ENCODE peak calls at places on chromosomes 1 and 21, in ten cellular contexts. F is upper lobe of right lung; W is choroid plexus epithelial cell; R is AG04450; L is adrenal gland; J is AG09319; K is GM23338; M is fibroblast of the aortic adventitia; Q is CD8-positive, alpha-beta T cell; P is pancreas. V is an unnamed sample.

GRCh38 chr1:193190096-193190744 is 3.8 kb upstream of the B3GALT2 start:
- DNase-seq in F (no peak), W (peak), R (no peak), L (no peak), J (no peak), K (no peak), M (peak), Q (no peak), P (no peak), V (peak)

GRCh38 chr1:59976194-59977074 is 49.9 kb upstream of the CYP2J2 start:
- DNase-seq in F (peak), W (peak), R (no peak), L (peak), J (no peak), K (peak), M (peak), Q (peak), P (peak), V (peak)

GRCh38 chr1:192546596-192547199 is 28.9 kb upstream of the RGS1 start:
- DNase-seq in F (no peak), W (peak), R (no peak), L (no peak), J (no peak), K (no peak), M (peak), Q (no peak), P (no peak), V (no peak)

GRCh38 chr1:169670836-169671235 is 40.6 kb downstream of the SELL start:
- DNase-seq in F (no peak), W (peak), R (no peak), L (no peak), J (no peak), K (no peak), M (no peak), Q (no peak), P (no peak), V (no peak)

GRCh38 chr1:99820546-99820945 is 29.6 kb upstream of the AGL start:
- DNase-seq in F (no peak), W (no peak), R (no peak), L (no peak), J (no peak), K (no peak), M (no peak), Q (no peak), P (no peak), V (no peak)

GRCh38 chr1:46202975-46203737 is at the start of gene LURAP1:
- DNase-seq in F (peak), W (peak), R (no peak), L (peak), J (peak), K (peak), M (peak), Q (peak), P (no peak), V (peak)

GRCh38 chr1:212396638-212397037 is 18.0 kb downstream of the PACC1 start:
- DNase-seq in F (no peak), W (peak), R (no peak), L (no peak), J (no peak), K (no peak), M (peak), Q (no peak), P (no peak), V (peak)

GRCh38 chr1:17967623-17968022 is 140.0 kb upstream of the IGSF21 start:
- DNase-seq in F (no peak), W (no peak), R (no peak), L (no peak), J (no peak), K (no peak), M (no peak), Q (no peak), P (no peak), V (no peak)

GRCh38 chr21:41583274-41583790 is 75.4 kb upstream of the TMPRSS2 start:
- DNase-seq in F (peak), W (peak), R (no peak), L (no peak), J (no peak), K (no peak), M (no peak), Q (no peak), P (peak), V (no peak)

GRCh38 chr1:156908541-156908940 is 11.9 kb upstream of the LRRC71 start:
- DNase-seq in F (no peak), W (no peak), R (no peak), L (no peak), J (no peak), K (no peak), M (no peak), Q (no peak), P (no peak), V (no peak)

GRCh38 chr21:35855463-35855862 is 204.9 kb downstream of the SETD4 start:
- DNase-seq in F (no peak), W (no peak), R (no peak), L (no peak), J (no peak), K (no peak), M (no peak), Q (no peak), P (no peak), V (no peak)

GRCh38 chr1:54390655-54391054 is 15.5 kb downstream of the SSBP3 start:
- DNase-seq in F (no peak), W (no peak), R (no peak), L (no peak), J (no peak), K (no peak), M (peak), Q (no peak), P (no peak), V (no peak)

GRCh38 chr1:55059302-55060132 is 20.2 kb downstream of the PCSK9 start:
- DNase-seq in F (no peak), W (no peak), R (no peak), L (no peak), J (no peak), K (no peak), M (no peak), Q (no peak), P (no peak), V (no peak)

GRCh38 chr1:200034821-200035396 is 7.4 kb downstream of the NR5A2 start:
- DNase-seq in F (no peak), W (no peak), R (no peak), L (no peak), J (no peak), K (peak), M (no peak), Q (no peak), P (no peak), V (no peak)

GRCh38 chr1:46166521-46167462 is 8.1 kb upstream of the TSPAN1 start:
- DNase-seq in F (peak), W (peak), R (no peak), L (no peak), J (no peak), K (peak), M (no peak), Q (peak), P (no peak), V (no peak)

GRCh38 chr1:10471411-10472219 is 714 bp downstream of the DFFA start:
- DNase-seq in F (no peak), W (peak), R (no peak), L (no peak), J (no peak), K (peak), M (peak), Q (no peak), P (no peak), V (no peak)

GRCh38 chr1:234707641-234708040 is 97.7 kb upstream of the IRF2BP2 start:
- DNase-seq in F (no peak), W (peak), R (no peak), L (no peak), J (no peak), K (no peak), M (peak), Q (no peak), P (no peak), V (peak)

GRCh38 chr1:43650306-43650941 is 475 bp downstream of the KDM4A start:
- DNase-seq in F (peak), W (peak), R (peak), L (peak), J (peak), K (peak), M (peak), Q (peak), P (peak), V (peak)

GRCh38 chr1:24635195-24635843 is 7.8 kb upstream of the SRRM1 start:
- DNase-seq in F (no peak), W (peak), R (peak), L (no peak), J (peak), K (peak), M (peak), Q (no peak), P (no peak), V (peak)
- TF ChIP-seq CTCF in F (peak), W (peak), R (peak), L (peak), J (peak), K (peak), M (peak), Q (peak), P (peak), V (peak)

GRCh38 chr1:95233737-95234493 is at the start of gene RWDD3:
- DNase-seq in F (peak), W (peak), R (peak), L (peak), J (peak), K (peak), M (peak), Q (peak), P (peak), V (peak)
- TF ChIP-seq CTCF in F (peak), W (peak), R (peak), L (peak), J (peak), K (peak), M (peak), Q (peak), P (peak), V (peak)

DNA sequence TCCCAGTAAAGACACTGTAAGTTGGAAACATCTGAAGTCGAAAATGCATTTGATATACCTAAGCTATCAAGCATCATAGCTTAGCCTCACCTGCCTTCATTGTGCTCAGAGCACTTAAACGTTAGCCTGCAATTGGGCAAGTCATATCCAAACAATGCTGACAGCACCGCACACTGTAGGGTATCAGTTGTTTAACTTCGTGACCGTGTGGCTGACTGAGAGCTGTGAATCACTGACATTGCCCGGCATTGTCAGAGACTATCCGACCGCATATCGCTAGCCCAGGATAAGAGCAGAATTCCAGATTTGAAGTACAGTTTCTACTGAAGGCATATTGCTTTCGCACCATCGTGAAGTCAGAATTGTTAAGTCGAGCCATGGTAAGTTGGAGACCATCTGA is 41.5 kb downstream of the GALNT2 start:
- DNase-seq in F (no peak), W (no peak), R (no peak), L (no peak), J (no peak), K (no peak), M (no peak), Q (no peak), P (no peak), V (no peak)
- TF ChIP-seq CTCF in F (no peak), W (no peak), R (no peak), L (no peak), J (no peak), K (no peak), M (no peak), Q (no peak), P (no peak), V (no peak)

GRCh38 chr1:9292361-9293240 is at the start of gene SPSB1:
- DNase-seq in F (peak), W (peak), R (no peak), L (peak), J (peak), K (peak), M (peak), Q (peak), P (peak), V (peak)
- TF ChIP-seq CTCF in F (peak), W (no peak), R (no peak), L (no peak), J (no peak), K (no peak), M (peak), Q (no peak), P (no peak), V (peak)

DNA sequence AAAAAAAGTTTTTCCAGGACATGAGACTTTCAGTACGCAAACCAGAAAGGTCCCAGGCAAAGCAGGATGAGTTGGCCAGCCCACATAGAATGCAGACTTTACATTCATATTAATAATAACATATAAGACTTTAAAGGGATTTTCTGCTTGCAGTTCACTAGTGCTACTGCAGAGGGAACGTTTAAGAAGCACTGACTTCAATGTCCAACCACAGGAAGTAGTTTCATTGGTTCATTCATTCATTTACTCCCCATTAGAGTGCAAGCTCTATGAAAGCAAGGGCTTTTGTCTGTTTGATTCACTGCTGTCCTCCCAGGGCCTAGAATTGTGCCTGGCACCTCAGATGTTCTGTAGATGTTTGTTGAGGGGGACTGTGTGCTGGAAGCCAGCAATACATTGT is 11.8 kb upstream of the SERINC2 start:
- DNase-seq in F (no peak), W (peak), R (no peak), L (no peak), J (no peak), K (no peak), M (no peak), Q (no peak), P (no peak), V (no peak)
- TF ChIP-seq CTCF in F (no peak), W (peak), R (peak), L (no peak), J (no peak), K (no peak), M (peak), Q (no peak), P (no peak), V (peak)

DNA sequence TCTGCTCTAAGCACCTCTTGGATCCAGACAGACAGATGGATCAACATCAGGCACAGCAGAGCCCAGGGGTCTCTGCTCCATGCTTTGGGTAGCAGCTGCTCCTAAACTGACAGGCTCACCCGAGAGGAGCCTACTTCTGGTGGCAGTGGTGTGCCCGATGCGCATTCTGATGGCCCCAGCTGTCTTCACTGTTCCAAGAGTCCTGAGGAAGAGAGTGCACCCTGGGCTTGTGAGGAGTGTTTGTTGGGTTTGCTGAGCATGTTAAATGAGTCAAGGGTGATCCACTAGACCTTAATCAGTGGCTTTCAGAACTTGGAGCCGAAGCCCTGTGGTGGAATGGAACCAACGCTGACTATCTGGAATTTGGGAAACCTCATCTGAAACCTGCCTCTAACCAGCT is 11.4 kb upstream of the GPR61 start:
- DNase-seq in F (no peak), W (no peak), R (no peak), L (peak), J (no peak), K (no peak), M (no peak), Q (no peak), P (no peak), V (no peak)
- TF ChIP-seq CTCF in F (no peak), W (no peak), R (no peak), L (no peak), J (no peak), K (no peak), M (no peak), Q (no peak), P (no peak), V (no peak)

DNA sequence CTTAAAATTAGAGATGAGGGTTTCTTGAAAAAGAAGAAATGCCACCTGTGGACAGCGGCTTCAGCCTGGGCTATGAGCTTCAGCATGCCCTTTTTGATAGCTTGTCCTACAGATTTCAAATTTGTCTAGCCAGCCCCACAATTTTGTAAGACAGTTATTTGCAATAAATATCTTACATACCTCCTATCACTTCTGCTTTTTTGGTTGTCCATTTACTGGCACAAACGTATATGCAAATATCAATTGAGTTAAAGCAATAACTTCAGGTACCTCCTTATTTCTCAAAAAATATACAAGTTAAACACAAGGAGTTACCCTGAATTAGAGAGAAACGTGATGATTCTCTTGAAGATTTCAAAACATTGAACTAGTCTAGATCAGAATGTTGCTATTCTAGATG is 53.5 kb downstream of the OLFM3 start:
- DNase-seq in F (no peak), W (no peak), R (no peak), L (no peak), J (no peak), K (no peak), M (no peak), Q (no peak), P (no peak), V (no peak)
- TF ChIP-seq CTCF in F (no peak), W (no peak), R (no peak), L (no peak), J (no peak), K (no peak), M (no peak), Q (no peak), P (no peak), V (no peak)

DNA sequence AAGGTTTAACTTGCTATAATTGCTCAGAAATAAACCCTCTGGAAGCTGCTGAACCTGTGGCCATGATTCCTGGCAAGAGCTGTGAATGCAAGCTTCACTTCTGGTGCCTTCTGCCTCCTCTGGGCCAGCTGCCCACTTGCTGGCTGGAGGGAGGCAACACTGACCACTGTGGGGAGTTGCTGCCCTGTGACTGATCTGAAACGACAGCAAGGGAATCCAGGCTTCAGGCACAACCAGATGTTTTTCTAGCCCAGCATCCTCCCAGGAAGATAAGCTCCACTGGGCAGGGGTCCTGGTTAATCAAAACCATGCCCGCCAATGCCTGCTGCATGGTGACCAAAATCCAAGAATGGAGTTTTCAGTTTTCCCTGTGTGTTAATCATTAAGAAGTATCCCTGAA is 180.0 kb upstream of the HMGB4 start:
- DNase-seq in F (no peak), W (no peak), R (no peak), L (no peak), J (peak), K (no peak), M (peak), Q (no peak), P (no peak), V (no peak)
- TF ChIP-seq CTCF in F (no peak), W (no peak), R (no peak), L (no peak), J (peak), K (no peak), M (peak), Q (no peak), P (no peak), V (no peak)

DNA sequence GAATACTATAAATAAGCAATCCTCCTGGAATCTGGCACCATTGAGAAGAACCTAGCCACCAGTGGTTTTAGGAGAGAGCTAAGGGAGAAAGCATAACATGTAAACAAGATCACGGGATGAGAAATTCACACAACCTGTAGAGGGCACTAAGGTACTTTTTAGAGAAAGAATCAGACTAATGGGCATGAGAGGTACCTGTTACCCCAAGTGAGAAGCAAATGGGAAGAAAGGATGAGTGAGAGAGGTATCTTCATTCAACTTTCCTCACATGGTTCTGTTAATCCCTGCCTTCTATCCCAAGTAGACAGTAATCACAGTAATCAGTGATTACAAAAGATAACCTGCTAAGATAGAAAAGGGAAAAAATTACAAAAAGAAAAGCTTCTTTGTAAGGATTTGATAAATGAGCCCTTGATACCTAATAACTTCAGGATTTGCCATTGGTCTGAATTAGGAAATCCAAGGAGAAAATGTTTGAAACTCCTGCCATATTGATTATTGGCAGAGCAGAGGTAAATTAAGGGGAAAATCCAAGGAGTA is 251.1 kb upstream of the ADGRL2 start:
- DNase-seq in F (no peak), W (peak), R (peak), L (no peak), J (peak), K (peak), M (peak), Q (no peak), P (no peak), V (peak)
- TF ChIP-seq CTCF in F (peak), W (peak), R (peak), L (peak), J (peak), K (peak), M (peak), Q (no peak), P (no peak), V (peak)

GRCh38 chr1:9099555-9099954 is 29.3 kb downstream of the GPR157 start:
- DNase-seq in F (no peak), W (no peak), R (no peak), L (no peak), J (no peak), K (peak), M (no peak), Q (no peak), P (no peak), V (no peak)
- TF ChIP-seq CTCF in F (no peak), W (no peak), R (no peak), L (no peak), J (no peak), K (no peak), M (no peak), Q (no peak), P (no peak), V (no peak)

V was measured in MCF 10A.